ENCODE peak calls at places on chromosome 20, in five cellular contexts. R is breast epithelium, N is uterus, E is HCT116, B is fibroblast of lung. U is an unnamed sample.
A peak's percentile ranks its signal among the peaks of the same experiment; 100 is the strongest.

GRCh38 chr20:36467076-36467999 is 74.0 kb upstream of the MYL9 start:
- DNase-seq in N (peak; percentile 33), E (no peak), R (no peak), B (peak; percentile 42), U (peak; percentile 78)

GRCh38 chr20:58515240-58516212 is at the start of gene APCDD1L:
- DNase-seq in N (no peak), R (no peak), B (peak; percentile 65), E (no peak), U (no peak)

GRCh38 chr20:54389872-54390271 is 85.5 kb upstream of the DOK5 start:
- DNase-seq in N (no peak), R (no peak), B (peak; percentile 17), E (no peak), U (no peak)

GRCh38 chr20:5919634-5920544 is 30.4 kb downstream of the TRMT6 start:
- DNase-seq in E (no peak), N (no peak), B (no peak), R (no peak), U (no peak)

GRCh38 chr20:37627767-37628130 is 66.1 kb upstream of the CTNNBL1 start:
- DNase-seq in N (no peak), B (no peak), E (no peak), R (no peak), U (no peak)

GRCh38 chr20:47156431-47156841 is 200.1 kb downstream of the ZMYND8 start:
- DNase-seq in N (peak; percentile 45), R (no peak), B (no peak), E (no peak), U (no peak)

GRCh38 chr20:50625986-50626677 is 65.2 kb downstream of the RIPOR3 start:
- DNase-seq in R (no peak), N (peak; percentile 76), B (peak; percentile 49), E (peak; percentile 36), U (no peak)

GRCh38 chr20:11378252-11378651 is 539.4 kb upstream of the BTBD3 start:
- DNase-seq in B (no peak), R (no peak), N (no peak), E (no peak), U (no peak)

GRCh38 chr20:37315293-37316110 is 26.0 kb downstream of the MANBAL start:
- DNase-seq in E (no peak), N (peak; percentile 82), B (peak; percentile 92), R (no peak), U (no peak)

GRCh38 chr20:38692436-38693411 is 31.6 kb upstream of the SLC32A1 start:
- DNase-seq in E (peak; percentile 8), B (peak; percentile 71), N (peak; percentile 23), R (no peak), U (peak; percentile 17)

GRCh38 chr20:37596168-37596567 is 68.5 kb upstream of the BLCAP start:
- DNase-seq in N (no peak), R (no peak), B (no peak), E (no peak), U (no peak)

GRCh38 chr20:18794428-18794787 is 19.2 kb upstream of the SCP2D1 start:
- DNase-seq in N (no peak), E (no peak), R (no peak), B (no peak), U (no peak)

GRCh38 chr20:23435675-23436539 is 3.6 kb upstream of the CSTL1 start:
- DNase-seq in N (no peak), B (no peak), R (no peak), E (no peak), U (no peak)

GRCh38 chr20:48191200-48191599 is 405.9 kb upstream of the SULF2 start:
- DNase-seq in N (no peak), E (no peak), R (no peak), B (no peak), U (no peak)

GRCh38 chr20:3612795-3613560 is 50.2 kb downstream of the GFRA4 start:
- DNase-seq in R (no peak), B (peak; percentile 48), E (no peak), N (no peak), U (no peak)

GRCh38 chr20:57723816-57724215 is 14.0 kb upstream of the PMEPA1 start:
- DNase-seq in N (no peak), E (no peak), B (no peak), R (no peak), U (no peak)

GRCh38 chr20:8094415-8094818 is 37.6 kb upstream of the PLCB1 start:
- DNase-seq in N (peak; percentile 71), E (no peak), R (peak; percentile 84), B (peak; percentile 92), U (no peak)

GRCh38 chr20:25225642-25226432 is 22.0 kb upstream of the PYGB start:
- DNase-seq in E (no peak), R (no peak), B (no peak), N (no peak), U (no peak)
- H3K36me3 ChIP-seq in E (peaks cover 2% of the 10 kb centered on the region), R (no peaks in the 10 kb centered on the region), B (peaks cover 8% of the 10 kb centered on the region), N (no peaks in the 10 kb centered on the region), U (no peaks in the 10 kb centered on the region)

DNA sequence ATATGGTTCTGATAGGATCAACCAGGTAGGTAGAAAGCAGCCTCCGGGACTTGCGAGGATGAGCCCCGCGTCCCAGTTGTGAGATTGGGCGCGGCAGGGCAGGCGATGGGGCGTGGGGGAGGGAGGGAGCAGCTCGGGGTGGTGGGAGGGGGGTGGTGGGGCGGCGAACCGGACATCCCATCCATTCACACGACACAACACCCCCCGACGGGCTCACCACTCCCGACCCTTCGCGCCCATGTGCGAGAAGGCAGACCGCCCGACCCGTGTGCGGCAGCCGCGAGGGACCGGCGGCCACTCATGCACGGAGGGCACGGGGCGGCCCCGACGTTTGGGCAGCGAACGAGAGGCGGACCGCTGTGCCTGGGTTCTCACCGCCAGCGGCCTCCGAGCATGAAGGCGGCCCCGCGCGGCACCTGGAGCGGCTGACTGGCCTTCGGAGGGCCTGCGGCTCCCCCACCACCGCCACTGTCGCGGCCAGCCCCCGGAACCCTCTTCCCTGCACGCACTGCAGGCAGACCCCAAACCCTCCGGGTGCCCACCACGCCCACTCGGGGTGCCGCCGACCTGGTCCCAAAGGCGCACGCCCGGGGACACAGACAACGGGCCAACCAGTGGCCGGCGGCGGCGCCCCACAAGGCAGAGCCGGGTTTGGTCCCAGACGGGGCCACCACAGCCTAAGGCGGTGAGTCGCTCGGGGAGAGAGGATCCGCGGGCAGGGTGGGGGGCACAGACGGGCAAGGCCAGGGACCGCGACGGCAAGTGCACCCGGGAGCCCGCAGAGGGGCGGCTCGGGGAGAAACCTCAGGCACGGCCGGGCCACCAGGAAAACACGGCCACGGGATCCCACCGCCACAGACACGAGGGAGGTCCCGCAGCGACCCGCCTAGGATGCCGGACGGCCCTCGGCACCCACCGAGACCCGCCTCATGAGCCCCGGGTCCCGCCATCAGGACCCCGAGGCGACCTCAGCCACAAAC is 769.2 kb upstream of the DEFB115 start:
- DNase-seq in E (no peak), B (no peak), R (no peak), N (no peak), U (no peak)
- H3K9me3 ChIP-seq in E (no peaks in the 10 kb centered on the region), B (no peaks in the 10 kb centered on the region), R (peaks cover 37% of the 10 kb centered on the region), N (no peaks in the 10 kb centered on the region), U (no peaks in the 10 kb centered on the region)

GRCh38 chr20:62822788-62823651 is 6.2 kb downstream of the COL9A3 start:
- DNase-seq in B (no peak), N (no peak), R (no peak), E (peak; percentile 85), U (no peak)
- TF ChIP-seq CTCF in B (no peak), N (no peak), R (no peak), E (peak; percentile 77), U (no peak)

DNA sequence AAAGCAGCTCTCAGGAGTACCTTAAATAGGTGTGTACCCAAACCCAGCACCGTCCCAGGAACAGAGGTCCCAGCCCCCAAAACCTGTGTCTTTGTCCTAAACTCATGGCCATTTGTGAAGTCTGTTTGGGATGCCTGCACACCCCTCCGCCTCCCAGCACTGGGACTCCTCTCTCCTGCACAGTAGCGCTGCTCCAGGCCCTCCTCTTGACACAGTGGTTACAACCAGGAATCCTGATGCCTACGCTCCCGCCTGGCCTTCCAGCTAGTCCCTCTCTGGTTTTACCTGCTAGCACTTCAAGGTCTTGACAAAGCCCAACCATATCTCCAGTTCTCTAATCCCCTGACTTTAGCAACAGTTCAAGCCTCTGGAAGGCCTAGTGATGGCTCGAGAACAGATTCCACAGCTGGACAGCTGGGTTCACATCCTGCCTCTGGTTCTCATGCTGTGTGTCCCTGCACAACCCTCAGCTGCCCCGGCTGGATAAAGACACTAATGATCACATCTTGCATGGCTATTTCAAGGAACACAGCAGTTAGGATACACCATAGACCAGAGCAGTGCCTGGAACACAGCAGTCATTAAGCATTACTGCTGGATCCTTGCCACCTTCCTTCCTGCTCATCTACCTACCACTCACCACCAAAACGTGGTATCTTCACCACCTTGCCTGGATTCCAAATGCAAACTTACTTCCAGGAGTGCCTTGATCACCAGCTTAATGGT is 5.6 kb downstream of the PSMA7 start:
- DNase-seq in E (no peak), R (no peak), N (no peak), B (no peak), U (no peak)
- H3K36me3 ChIP-seq in E (peaks cover 47% of the 10 kb centered on the region), R (peaks cover 13% of the 10 kb centered on the region), N (no peaks in the 10 kb centered on the region), B (peaks cover 28% of the 10 kb centered on the region), U (peaks cover 74% of the 10 kb centered on the region)

DNA sequence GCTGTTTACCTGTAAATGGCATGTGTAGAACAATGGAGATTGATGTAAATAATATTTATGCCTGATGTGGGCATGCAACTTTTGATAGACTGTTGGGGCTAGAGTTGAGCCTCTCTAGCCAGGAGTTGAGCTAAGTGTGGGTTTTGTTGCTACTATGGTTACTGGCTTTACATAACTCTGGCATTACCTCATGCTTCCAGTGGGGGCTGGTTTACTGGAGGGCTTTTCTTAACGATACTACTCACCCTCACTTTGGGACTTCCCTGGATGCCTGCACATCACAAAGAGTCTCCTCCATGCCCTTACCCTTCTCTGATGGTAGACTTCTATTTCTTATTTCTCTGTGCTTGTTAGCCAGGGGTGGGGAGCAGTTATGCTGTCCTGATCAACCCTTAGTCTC is 524.6 kb upstream of the CDH4 start:
- DNase-seq in B (no peak), E (no peak), N (no peak), R (no peak), U (no peak)
- H3K9me3 ChIP-seq in B (no peaks in the 10 kb centered on the region), E (peaks cover 26% of the 10 kb centered on the region), N (no peaks in the 10 kb centered on the region), R (peaks cover 12% of the 10 kb centered on the region), U (no peaks in the 10 kb centered on the region)

DNA sequence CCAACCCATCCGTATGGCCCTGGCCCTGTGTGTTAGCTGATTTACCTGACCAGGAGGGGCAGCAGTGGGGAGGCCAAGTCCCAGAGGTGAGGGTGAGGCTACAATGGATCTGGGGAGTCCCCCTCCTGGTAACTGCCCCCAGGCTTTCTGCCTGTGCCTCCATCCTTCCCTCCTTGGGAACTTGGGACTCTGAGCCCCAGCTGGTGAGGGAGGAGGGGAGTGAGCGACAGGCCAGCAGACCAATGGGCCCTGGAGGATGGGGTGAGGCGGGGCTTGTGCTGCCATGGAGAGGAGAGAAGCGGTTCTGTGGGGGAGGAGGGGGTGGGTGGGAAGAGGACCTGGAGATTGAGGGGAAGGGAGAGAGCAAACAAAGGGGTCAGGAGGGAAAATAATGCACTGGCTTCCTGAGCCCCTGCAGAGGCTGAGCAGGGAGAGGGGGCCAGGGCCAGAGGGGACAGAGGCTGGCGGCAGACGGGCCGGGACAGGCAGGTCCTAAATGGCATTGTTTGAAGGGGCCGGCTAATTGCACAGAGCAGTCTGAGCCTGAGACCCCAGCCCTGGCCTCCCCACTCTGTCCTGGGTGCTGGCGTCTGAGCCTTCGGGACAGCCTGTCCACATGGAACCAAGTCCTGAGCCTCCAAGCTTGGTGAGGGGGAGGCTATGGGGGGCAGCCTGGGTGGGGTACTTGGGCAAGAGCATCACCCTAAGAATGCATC is 17.5 kb downstream of the DNMT3B start:
- DNase-seq in E (no peak), N (no peak), B (no peak), R (no peak), U (no peak)
- TF ChIP-seq CTCF in E (no peak), N (no peak), B (no peak), R (no peak), U (no peak)

GRCh38 chr20:31711416-31712111 is 11.1 kb downstream of the BCL2L1 start:
- DNase-seq in R (no peak), N (no peak), E (no peak), B (no peak), U (no peak)
- H3K36me3 ChIP-seq in R (no peaks in the 10 kb centered on the region), N (no peaks in the 10 kb centered on the region), E (peaks cover 6% of the 10 kb centered on the region), B (peaks cover 14% of the 10 kb centered on the region), U (peaks cover 21% of the 10 kb centered on the region)

U was measured in CD8-positive, alpha-beta T cell.